ENCODE peak calls at places on chromosome 21, in nine cellular contexts. W is mesenchymal stem cell, S is astrocyte, O is OCI-LY7, T is GM23338, M is pancreas, H is Peyer's patch, Q is brain microvascular endothelial cell, X is GM23248. V is an unnamed sample.

GRCh38 chr21:32844653-32845443 is 73.3 kb upstream of the PAXBP1 start:
- DNase-seq in M (no peak), T (no peak), H (no peak), Q (peak), O (no peak), W (peak), X (peak), S (peak), V (peak)

GRCh38 chr21:15839601-15840000 is 109.8 kb downstream of the USP25 start:
- DNase-seq in O (no peak), T (no peak), W (no peak), Q (no peak), H (no peak), M (no peak), X (peak), S (peak), V (no peak)

GRCh38 chr21:38352536-38353219 is 95.9 kb downstream of the KCNJ15 start:
- DNase-seq in H (no peak), S (peak), O (no peak), T (peak), Q (peak), W (peak), X (peak), M (peak), V (peak)

GRCh38 chr21:26710155-26710554 is 135.1 kb downstream of the ADAMTS1 start:
- DNase-seq in W (no peak), S (no peak), M (no peak), H (no peak), T (peak), Q (no peak), X (no peak), O (no peak), V (no peak)

GRCh38 chr21:18985584-18985983 is 582.0 kb upstream of the TMPRSS15 start:
- DNase-seq in S (no peak), O (no peak), X (no peak), H (no peak), T (no peak), W (no peak), M (no peak), Q (no peak), V (no peak)

GRCh38 chr21:20086508-20086907 is 911.7 kb upstream of the NCAM2 start:
- DNase-seq in W (no peak), M (no peak), H (no peak), O (no peak), S (no peak), Q (no peak), X (no peak), T (no peak), V (no peak)

GRCh38 chr21:15026370-15026769 is 38.4 kb downstream of the NRIP1 start:
- DNase-seq in X (no peak), O (no peak), M (no peak), T (no peak), H (no peak), Q (no peak), S (no peak), W (no peak), V (no peak)

GRCh38 chr21:14842641-14843040 is 222.2 kb downstream of the NRIP1 start:
- DNase-seq in O (no peak), X (peak), M (no peak), H (no peak), Q (no peak), S (no peak), T (no peak), W (no peak), V (no peak)

GRCh38 chr21:39422468-39423241 is 22.9 kb downstream of the LCA5L start:
- DNase-seq in H (no peak), S (no peak), M (no peak), Q (no peak), X (no peak), T (peak), O (no peak), W (no peak), V (no peak)

GRCh38 chr21:15204887-15205286 is 140.1 kb upstream of the NRIP1 start:
- DNase-seq in M (no peak), Q (no peak), S (no peak), H (no peak), W (no peak), T (no peak), O (no peak), X (no peak), V (no peak)

GRCh38 chr21:38499296-38499695 is 1.0 kb upstream of the ERG start:
- DNase-seq in M (no peak), W (peak), X (no peak), O (no peak), Q (no peak), T (no peak), S (peak), H (no peak), V (no peak)

GRCh38 chr21:37746849-37747248 is 169.4 kb downstream of the KCNJ6 start:
- DNase-seq in Q (no peak), W (no peak), T (no peak), M (no peak), H (no peak), X (no peak), S (no peak), O (no peak), V (no peak)

GRCh38 chr21:29105218-29105617 is 25.2 kb upstream of the MAP3K7CL start:
- DNase-seq in O (no peak), W (peak), S (peak), M (no peak), T (no peak), X (peak), Q (peak), H (peak), V (no peak)

GRCh38 chr21:38841472-38841871 is 35.7 kb downstream of the ETS2 start:
- DNase-seq in W (no peak), S (no peak), Q (no peak), T (no peak), H (no peak), O (no peak), X (peak), M (no peak), V (no peak)

GRCh38 chr21:14526816-14527689 is 19.1 kb downstream of the SAMSN1 start:
- DNase-seq in X (no peak), M (no peak), T (no peak), W (no peak), O (no peak), H (no peak), Q (no peak), S (no peak), V (no peak)

GRCh38 chr21:16302851-16303282 is 573.1 kb downstream of the USP25 start:
- DNase-seq in O (no peak), T (no peak), M (no peak), S (peak), X (peak), Q (peak), H (no peak), W (peak), V (no peak)

GRCh38 chr21:16279658-16280581 is 550.1 kb downstream of the USP25 start:
- DNase-seq in H (no peak), M (no peak), X (peak), Q (peak), S (peak), W (peak), O (no peak), T (peak), V (no peak)

GRCh38 chr21:31611445-31611844 is 48.0 kb upstream of the SOD1 start:
- DNase-seq in O (no peak), M (no peak), X (no peak), H (no peak), S (no peak), Q (no peak), W (no peak), T (no peak), V (no peak)

GRCh38 chr21:36723371-36723881 is 24.5 kb downstream of the SIM2 start:
- DNase-seq in X (no peak), M (no peak), W (no peak), S (no peak), T (no peak), O (no peak), Q (no peak), H (peak), V (no peak)

GRCh38 chr21:37842163-37842919 is 73.9 kb downstream of the KCNJ6 start:
- DNase-seq in M (no peak), T (no peak), W (peak), Q (no peak), H (no peak), S (no peak), X (no peak), O (no peak), V (no peak)

GRCh38 chr21:33019885-33020557 is 5.7 kb upstream of the OLIG2 start:
- DNase-seq in O (no peak), W (no peak), S (no peak), X (no peak), Q (no peak), H (no peak), T (peak), M (no peak), V (no peak)

GRCh38 chr21:15968911-15969310 is 239.1 kb downstream of the USP25 start:
- DNase-seq in M (no peak), T (no peak), S (no peak), O (no peak), H (no peak), W (no peak), X (no peak), Q (no peak), V (no peak)

GRCh38 chr21:36509966-36510742 is 30.2 kb upstream of the CLDN14 start:
- DNase-seq in T (no peak), H (no peak), W (no peak), Q (no peak), O (no peak), S (no peak), M (peak), X (no peak), V (no peak)

GRCh38 chr21:27725916-27726315 is 759.0 kb upstream of the ADAMTS5 start:
- DNase-seq in S (no peak), Q (peak), X (no peak), W (peak), M (no peak), H (no peak), O (no peak), T (no peak), V (no peak)

GRCh38 chr21:32303385-32303784 is 4.7 kb downstream of the MRAP start:
- DNase-seq in W (no peak), H (no peak), O (no peak), Q (no peak), X (no peak), M (no peak), S (no peak), T (no peak), V (no peak)

GRCh38 chr21:37529649-37530048 is 163.1 kb downstream of the DYRK1A start:
- DNase-seq in T (no peak), O (no peak), Q (no peak), H (no peak), W (no peak), S (no peak), M (no peak), X (no peak), V (no peak)

GRCh38 chr21:27001526-27001925 is 34.6 kb upstream of the ADAMTS5 start:
- DNase-seq in H (no peak), W (no peak), Q (no peak), S (no peak), O (no peak), X (peak), M (no peak), T (no peak), V (no peak)

GRCh38 chr21:39012314-39013230 is 170.7 kb downstream of the PSMG1 start:
- DNase-seq in W (no peak), H (no peak), Q (no peak), S (no peak), X (no peak), M (no peak), O (no peak), T (no peak), V (no peak)

GRCh38 chr21:32352556-32352955 is 40.3 kb downstream of the URB1 start:
- DNase-seq in W (no peak), M (no peak), T (no peak), Q (no peak), X (no peak), O (no peak), S (no peak), H (no peak), V (no peak)

GRCh38 chr21:22174746-22175145 is 1176.5 kb downstream of the NCAM2 start:
- DNase-seq in T (no peak), S (no peak), O (no peak), W (no peak), M (no peak), H (no peak), X (no peak), Q (no peak), V (no peak)

GRCh38 chr21:36166705-36167104 is 10.1 kb downstream of the DOP1B start:
- DNase-seq in S (no peak), H (no peak), M (no peak), Q (no peak), T (no peak), W (no peak), X (no peak), O (no peak), V (no peak)

GRCh38 chr21:29939859-29940245 is at the start of gene GRIK1:
- DNase-seq in Q (no peak), H (no peak), O (no peak), W (no peak), X (peak), S (no peak), T (peak), M (peak), V (peak)

GRCh38 chr21:39020751-39021474 is 162.3 kb downstream of the PSMG1 start:
- DNase-seq in X (peak), S (peak), Q (peak), W (peak), T (no peak), H (peak), M (no peak), O (no peak), V (no peak)

DNA sequence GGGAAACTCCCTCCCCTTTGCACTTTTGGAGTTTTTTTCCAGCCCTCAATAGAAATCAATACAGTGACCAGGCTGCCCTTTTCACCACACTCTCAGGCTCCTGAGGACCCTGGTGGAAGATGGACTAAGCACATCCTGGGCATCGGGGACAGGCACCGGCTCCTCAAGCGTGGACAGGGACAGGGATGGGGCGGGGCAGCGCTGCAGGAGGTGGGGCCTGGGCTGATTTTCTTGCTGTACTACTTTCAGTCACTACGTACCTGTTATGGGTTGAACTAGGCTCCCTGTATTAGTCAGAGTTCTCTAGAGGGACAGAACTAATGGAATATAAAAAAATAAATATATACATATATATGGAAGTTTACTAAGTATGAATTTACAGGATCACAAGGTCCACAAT is 2.5 kb downstream of the MX2 start:
- DNase-seq in O (no peak), X (no peak), T (no peak), H (peak), M (no peak), Q (no peak), W (no peak), S (no peak), V (no peak)
- H3K4me3 ChIP-seq in O (no peak), X (no peak), T (no peak), H (no peak), M (no peak), Q (no peak), W (no peak), S (no peak), V (no peak)

GRCh38 chr21:44957047-44957831 is 17.4 kb downstream of the SLX9 start:
- DNase-seq in S (no peak), H (no peak), O (no peak), Q (no peak), X (no peak), M (no peak), T (no peak), W (no peak), V (no peak)
- H3K27ac ChIP-seq in S (no peak), H (peak), O (no peak), Q (no peak), X (no peak), M (no peak), T (no peak), W (no peak), V (peak)

GRCh38 chr21:45977396-45977795 is 4.2 kb upstream of the COL6A1 start:
- DNase-seq in T (peak), O (no peak), Q (no peak), S (no peak), H (peak), M (no peak), X (no peak), W (peak), V (no peak)

GRCh38 chr21:45974073-45975016 is 7.2 kb upstream of the COL6A1 start:
- DNase-seq in X (peak), O (no peak), W (peak), T (peak), M (no peak), H (peak), S (peak), Q (peak), V (no peak)

GRCh38 chr21:45975017-45975595 is 6.5 kb upstream of the COL6A1 start:
- DNase-seq in T (peak), M (no peak), W (peak), S (peak), Q (no peak), O (no peak), X (peak), H (peak), V (no peak)

GRCh38 chr21:45979141-45979631 is 2.4 kb upstream of the COL6A1 start:
- DNase-seq in Q (no peak), X (peak), H (peak), W (peak), S (no peak), T (no peak), M (no peak), O (no peak), V (no peak)

GRCh38 chr21:45976666-45977335 is 4.8 kb upstream of the COL6A1 start:
- DNase-seq in O (no peak), Q (no peak), X (no peak), S (no peak), M (no peak), H (no peak), W (no peak), T (no peak), V (no peak)
- H3K4me3 ChIP-seq in O (no peak), Q (no peak), X (no peak), S (no peak), M (no peak), H (no peak), W (no peak), T (peak), V (no peak)

DNA sequence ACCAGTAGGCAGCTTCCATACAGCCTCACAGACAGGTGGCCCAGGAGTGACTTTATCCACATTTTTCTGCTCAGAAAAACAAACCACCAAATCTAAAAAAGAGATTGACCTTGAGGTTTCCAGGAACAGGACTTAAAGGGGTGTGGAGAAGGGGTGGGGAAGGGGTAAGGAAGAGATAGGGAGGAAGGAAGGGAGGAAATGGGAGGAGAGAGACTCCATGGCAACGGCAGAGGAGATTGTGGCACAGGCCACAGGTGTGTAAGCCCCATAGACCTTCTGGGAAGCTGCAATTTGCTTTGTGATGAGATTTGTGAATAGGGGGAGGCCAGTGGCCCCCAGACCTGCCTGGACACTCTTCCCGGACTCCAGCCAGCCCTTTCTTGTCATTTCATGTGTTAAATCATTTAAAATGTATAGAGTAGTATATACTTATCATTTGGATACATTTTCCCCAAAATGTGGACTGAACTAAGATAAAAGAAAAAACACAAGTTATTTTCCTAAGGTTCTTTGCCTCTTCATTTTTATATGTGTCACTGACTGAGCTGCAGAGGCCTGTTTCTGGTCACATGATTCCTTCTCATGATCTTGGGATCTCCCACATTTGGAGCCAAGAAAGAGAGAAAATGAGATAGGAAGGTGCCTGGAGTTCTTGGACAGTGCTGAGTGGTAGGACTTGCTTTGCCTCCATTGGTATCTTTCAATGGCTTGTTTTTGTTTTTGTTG is 55.5 kb downstream of the CLIC6 start:
- DNase-seq in X (peak), O (no peak), T (no peak), W (no peak), H (no peak), S (no peak), Q (no peak), M (peak), V (no peak)
- H3K27ac ChIP-seq in X (no peak), O (no peak), T (no peak), W (no peak), H (no peak), S (no peak), Q (no peak), M (no peak), V (no peak)

GRCh38 chr21:42653492-42654061 is at the start of gene PDE9A:
- DNase-seq in O (peak), Q (no peak), T (peak), X (peak), W (peak), S (no peak), M (peak), H (peak), V (peak)
- H3K4me3 ChIP-seq in O (peak), Q (no peak), T (peak), X (no peak), W (peak), S (peak), M (peak), H (peak), V (peak)

DNA sequence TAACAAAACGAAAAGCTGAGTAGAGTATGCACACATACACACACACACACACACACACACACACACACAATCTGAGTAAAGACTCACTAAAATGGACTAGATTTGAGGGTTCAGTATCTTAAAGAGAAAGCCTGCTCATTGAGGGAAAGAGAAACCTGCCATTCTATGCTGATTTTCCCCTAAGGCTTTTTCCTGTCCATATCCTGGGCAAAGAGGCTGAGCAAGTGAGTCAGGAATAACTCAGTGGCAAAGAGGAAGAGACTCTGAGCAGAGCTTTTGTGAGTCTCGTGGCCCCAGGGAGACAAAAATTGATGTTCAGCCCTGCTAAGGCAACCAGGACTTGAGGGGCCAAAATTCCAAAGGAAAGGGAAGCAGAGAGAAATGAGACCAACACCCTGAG is 37.3 kb upstream of the RUNX1 start:
- DNase-seq in Q (peak), X (peak), O (no peak), W (peak), H (no peak), T (no peak), S (peak), M (no peak), V (no peak)
- H3K27ac ChIP-seq in Q (peak), X (peak), O (no peak), W (peak), H (no peak), T (no peak), S (peak), M (no peak), V (no peak)

GRCh38 chr21:44351535-44352252 is 1.7 kb upstream of the TRPM2 start:
- DNase-seq in H (no peak), M (no peak), X (no peak), S (no peak), Q (no peak), T (no peak), W (no peak), O (no peak), V (no peak)

GRCh38 chr21:44354775-44355771 is 1.7 kb downstream of the TRPM2 start:
- DNase-seq in M (no peak), H (no peak), X (no peak), O (peak), W (no peak), S (no peak), Q (no peak), T (no peak), V (no peak)

GRCh38 chr21:44352253-44352860 is 1.1 kb upstream of the TRPM2 start:
- DNase-seq in S (no peak), H (no peak), O (no peak), M (no peak), X (no peak), Q (no peak), W (no peak), T (no peak), V (no peak)

GRCh38 chr21:44353200-44353970 is at the start of gene TRPM2:
- DNase-seq in M (no peak), W (no peak), H (peak), T (no peak), X (peak), Q (no peak), S (no peak), O (peak), V (no peak)

DNA sequence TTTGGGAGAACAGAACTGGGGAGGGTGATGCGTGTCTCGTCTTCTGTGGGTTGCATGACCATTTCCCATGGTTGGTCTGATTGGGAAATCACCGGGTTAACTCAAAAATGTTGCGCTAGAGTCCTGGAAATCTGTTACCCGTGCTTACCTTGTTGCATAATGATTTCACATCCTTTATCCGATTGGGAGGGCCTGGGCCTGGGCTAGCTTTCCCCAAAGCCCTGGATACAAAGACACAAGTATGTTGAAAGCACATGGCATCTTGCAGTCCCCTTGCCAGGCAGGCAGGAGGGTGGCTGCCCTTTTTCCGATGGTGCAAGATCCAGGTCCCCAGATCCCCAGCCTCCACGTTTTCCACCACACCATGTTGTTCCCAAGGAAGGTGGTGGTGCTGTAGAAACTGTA is 582 bp downstream of the TRPM2 start:
- DNase-seq in X (no peak), Q (no peak), O (no peak), S (no peak), H (no peak), T (no peak), M (no peak), W (no peak), V (no peak)
- H3K4me3 ChIP-seq in X (no peak), Q (no peak), O (no peak), S (no peak), H (peak), T (no peak), M (peak), W (no peak), V (no peak)

V was measured in A673.